ENCODE peak calls at places on chromosome 11, in seven cellular contexts. H, F, K, E, G, D and N are unnamed samples. For H3K9me3, the result is how much of the 10 kb centered on the place peaks cover.

GRCh38 chr11:107139396-107139795 is 121.1 kb upstream of the GUCY1A2 start:
- DNase-seq in F (no peak), D (no peak), G (no peak), H (no peak), K (no peak), E (no peak), N (no peak)

GRCh38 chr11:11010624-11011127 is 152.8 kb upstream of the ZBED5 start:
- DNase-seq in E (peak), F (peak), G (peak), H (no peak), D (peak), K (no peak), N (no peak)

GRCh38 chr11:118046051-118046963 is 30.6 kb upstream of the TMPRSS4 start:
- DNase-seq in H (no peak), E (no peak), F (no peak), K (no peak), D (no peak), G (no peak), N (no peak)

GRCh38 chr11:21258414-21258813 is 589.0 kb downstream of the NELL1 start:
- DNase-seq in H (no peak), G (no peak), K (no peak), D (no peak), E (no peak), F (no peak), N (no peak)

GRCh38 chr11:117870176-117870952 is 6.1 kb downstream of the FXYD6 start:
- DNase-seq in F (no peak), E (no peak), H (peak), D (no peak), K (no peak), G (no peak), N (no peak)

GRCh38 chr11:9250139-9250582 is 15.0 kb downstream of the DENND5A start:
- DNase-seq in F (no peak), G (no peak), D (no peak), K (no peak), H (peak), E (no peak), N (no peak)

GRCh38 chr11:30505603-30506002 is 80.5 kb downstream of the MPPED2 start:
- DNase-seq in E (no peak), G (no peak), K (no peak), F (no peak), H (no peak), D (no peak), N (no peak)

GRCh38 chr11:104126464-104126863 is 37.5 kb downstream of the PDGFD start:
- DNase-seq in F (no peak), H (no peak), E (no peak), K (no peak), G (no peak), D (no peak), N (no peak)

GRCh38 chr11:44522294-44522693 is 43.2 kb upstream of the CD82 start:
- DNase-seq in D (no peak), H (no peak), G (no peak), F (no peak), K (no peak), E (no peak), N (no peak)

GRCh38 chr11:67996622-67997459 is 7.1 kb downstream of the UNC93B1 start:
- DNase-seq in G (peak), F (no peak), H (peak), E (peak), D (peak), K (peak), N (peak)

GRCh38 chr11:131914299-131914902 is 544.0 kb downstream of the NTM start:
- DNase-seq in D (no peak), H (no peak), G (peak), K (no peak), E (no peak), F (no peak), N (no peak)

GRCh38 chr11:934437-934950 is 8.8 kb downstream of the AP2A2 start:
- DNase-seq in D (no peak), E (no peak), K (no peak), H (no peak), G (no peak), F (no peak), N (no peak)

GRCh38 chr11:862028-862703 is 19.5 kb downstream of the TSPAN4 start:
- DNase-seq in H (no peak), E (peak), D (no peak), G (no peak), K (no peak), F (no peak), N (no peak)

DNA sequence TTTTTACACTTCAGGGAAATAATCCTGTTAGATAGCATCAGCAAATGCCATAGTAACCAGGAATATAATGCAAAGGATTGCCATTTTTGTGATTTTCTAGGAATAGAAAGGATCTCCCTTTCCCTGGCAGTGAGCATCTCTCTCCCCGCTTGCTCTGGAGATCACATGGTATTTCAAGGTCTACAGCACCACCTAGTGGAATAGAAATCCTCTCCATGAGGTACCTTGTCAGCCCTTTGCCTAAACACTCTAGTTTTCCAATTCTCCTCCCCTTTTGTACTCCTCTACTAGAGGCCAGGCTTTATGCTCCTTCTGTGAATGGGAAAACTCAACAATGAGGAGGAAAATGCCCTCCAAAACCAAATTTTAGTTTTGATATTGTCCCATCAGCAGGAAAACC is 78.4 kb downstream of the XRRA1 start:
- DNase-seq in G (peak), F (peak), E (no peak), K (no peak), D (no peak), H (no peak), N (no peak)
- H3K9me3 ChIP-seq in G (under half), F (under half), E (under half), K (under half), D (half or more), H (half or more), N (under half)

DNA sequence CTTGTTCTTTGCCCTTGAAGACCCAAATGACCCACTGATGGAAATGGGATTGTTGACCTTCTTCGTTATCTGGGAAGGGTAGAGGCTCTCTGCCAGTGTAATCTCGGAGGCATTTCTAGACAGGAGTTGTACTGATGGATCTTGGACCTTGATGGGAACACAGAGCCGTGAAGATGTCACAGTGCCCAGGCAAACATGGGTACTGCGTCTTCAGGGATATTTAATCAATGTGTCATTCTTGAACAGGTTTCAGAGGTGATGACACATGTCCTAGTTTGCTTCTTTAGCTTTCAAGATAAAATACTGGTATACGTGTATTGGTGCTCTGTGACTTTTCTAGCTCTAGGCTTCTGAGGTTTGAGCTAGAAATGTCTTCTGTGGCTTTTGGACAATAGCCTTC is 6.2 kb downstream of the LDLRAD3 start:
- DNase-seq in E (no peak), H (no peak), K (no peak), G (peak), D (no peak), F (no peak), N (no peak)
- H3K27ac ChIP-seq in E (no peak), H (no peak), K (no peak), G (peak), D (no peak), F (no peak), N (no peak)

GRCh38 chr11:69437876-69438205 is 43.6 kb upstream of the LINC01488 start:
- DNase-seq in E (no peak), G (no peak), K (no peak), H (no peak), F (no peak), D (no peak), N (no peak)

GRCh38 chr11:69436041-69436982 is 45.2 kb upstream of the LINC01488 start:
- DNase-seq in K (peak), G (no peak), F (no peak), E (no peak), D (no peak), H (no peak), N (no peak)

GRCh38 chr11:69438286-69438920 is 43.1 kb upstream of the LINC01488 start:
- DNase-seq in K (no peak), H (no peak), D (no peak), G (no peak), F (no peak), E (no peak), N (no peak)

GRCh38 chr11:69435161-69435990 is 46.1 kb upstream of the LINC01488 start:
- DNase-seq in D (no peak), H (no peak), K (peak), F (no peak), G (no peak), E (no peak), N (no peak)

GRCh38 chr11:69437001-69437875 is 44.2 kb upstream of the LINC01488 start:
- DNase-seq in F (peak), D (no peak), G (peak), H (no peak), K (peak), E (no peak), N (no peak)
- TF ChIP-seq CTCF in F (no peak), D (no peak), G (no peak), H (no peak), K (no peak), E (no peak), N (no peak)

GRCh38 chr11:60378359-60378758 is at the start of gene MS4A7:
- DNase-seq in G (peak), H (peak), F (no peak), E (no peak), D (peak), K (no peak), N (no peak)
- H3K9me3 ChIP-seq in G (under half), H (under half), F (under half), E (under half), D (under half), K (under half), N (under half)

GRCh38 chr11:19739872-19740271 is 27.2 kb downstream of the NAV2 start:
- DNase-seq in E (no peak), H (no peak), F (no peak), D (no peak), G (no peak), K (no peak), N (no peak)

GRCh38 chr11:19743622-19744021 is 31.0 kb downstream of the NAV2 start:
- DNase-seq in F (no peak), H (no peak), K (no peak), G (no peak), D (no peak), E (no peak), N (no peak)

GRCh38 chr11:19744130-19744529 is 31.5 kb downstream of the NAV2 start:
- DNase-seq in G (no peak), D (no peak), F (no peak), H (no peak), K (no peak), E (no peak), N (no peak)

GRCh38 chr11:19740586-19740985 is 27.9 kb downstream of the NAV2 start:
- DNase-seq in F (no peak), G (no peak), K (no peak), D (no peak), H (no peak), E (no peak), N (no peak)

DNA sequence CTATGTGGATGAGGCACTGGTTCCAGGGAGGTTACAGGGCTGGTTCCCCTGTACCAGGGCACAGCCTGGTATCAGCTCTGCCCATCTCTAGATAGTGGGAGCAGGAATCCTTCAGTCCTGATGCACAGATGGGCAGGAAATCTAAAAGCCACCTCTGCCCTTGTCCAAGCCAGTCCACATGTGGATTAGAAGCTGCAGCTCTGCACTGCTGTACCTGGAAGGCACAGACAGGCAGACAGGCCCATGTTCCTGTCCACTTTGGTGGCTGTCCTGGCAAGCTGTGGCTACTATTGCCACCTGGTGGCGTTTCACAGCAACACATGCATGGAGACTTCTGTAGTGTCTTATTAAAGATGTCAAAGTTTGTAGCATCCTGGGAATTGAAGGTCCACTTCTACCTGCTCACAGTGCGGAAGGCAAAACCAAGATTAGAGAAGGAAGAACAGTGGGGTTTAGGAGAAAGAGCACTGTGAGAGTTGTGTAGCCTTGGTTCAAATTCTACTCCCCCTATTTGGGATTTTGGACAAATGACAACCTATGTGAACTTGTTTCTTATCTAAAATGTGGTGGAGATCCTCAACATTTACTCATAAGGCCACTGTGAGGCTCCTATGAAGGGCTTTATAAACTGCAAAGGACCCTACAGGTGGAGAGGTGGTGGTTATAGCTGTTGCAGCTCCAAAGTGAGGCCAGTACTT is 30.1 kb downstream of the NAV2 start:
- DNase-seq in F (peak), H (peak), D (peak), K (peak), E (peak), G (peak), N (peak)
- H3K27ac ChIP-seq in F (no peak), H (no peak), D (no peak), K (no peak), E (no peak), G (no peak), N (no peak)

GRCh38 chr11:115360186-115360824 is 143.9 kb downstream of the CADM1 start:
- DNase-seq in F (no peak), G (no peak), E (no peak), K (no peak), D (no peak), H (no peak), N (no peak)
- TF ChIP-seq CTCF in F (no peak), G (no peak), E (no peak), K (no peak), D (no peak), H (no peak), N (no peak)

DNA sequence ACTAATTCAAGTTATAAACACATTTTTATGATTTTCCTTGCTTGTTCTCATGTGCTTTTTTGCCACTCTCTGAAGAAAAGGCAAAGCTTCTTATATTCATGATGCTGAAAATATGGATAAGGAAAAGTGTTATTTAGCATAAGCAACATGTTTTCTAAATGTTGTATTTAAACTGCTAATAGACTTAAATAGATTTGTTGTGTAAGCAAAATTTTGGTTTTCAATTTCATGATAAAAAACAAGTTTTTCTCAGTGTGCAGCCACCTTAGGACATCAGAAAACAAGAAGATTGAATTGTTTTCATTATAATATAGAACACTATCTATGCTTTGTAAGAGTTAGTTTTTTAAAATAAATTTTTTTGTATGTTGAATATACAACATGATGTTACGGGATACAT is 2.3 kb downstream of the OR4A16 start:
- DNase-seq in F (no peak), G (no peak), E (no peak), K (no peak), H (no peak), D (no peak), N (no peak)
- H3K9me3 ChIP-seq in F (under half), G (under half), E (under half), K (under half), H (under half), D (under half), N (under half)

DNA sequence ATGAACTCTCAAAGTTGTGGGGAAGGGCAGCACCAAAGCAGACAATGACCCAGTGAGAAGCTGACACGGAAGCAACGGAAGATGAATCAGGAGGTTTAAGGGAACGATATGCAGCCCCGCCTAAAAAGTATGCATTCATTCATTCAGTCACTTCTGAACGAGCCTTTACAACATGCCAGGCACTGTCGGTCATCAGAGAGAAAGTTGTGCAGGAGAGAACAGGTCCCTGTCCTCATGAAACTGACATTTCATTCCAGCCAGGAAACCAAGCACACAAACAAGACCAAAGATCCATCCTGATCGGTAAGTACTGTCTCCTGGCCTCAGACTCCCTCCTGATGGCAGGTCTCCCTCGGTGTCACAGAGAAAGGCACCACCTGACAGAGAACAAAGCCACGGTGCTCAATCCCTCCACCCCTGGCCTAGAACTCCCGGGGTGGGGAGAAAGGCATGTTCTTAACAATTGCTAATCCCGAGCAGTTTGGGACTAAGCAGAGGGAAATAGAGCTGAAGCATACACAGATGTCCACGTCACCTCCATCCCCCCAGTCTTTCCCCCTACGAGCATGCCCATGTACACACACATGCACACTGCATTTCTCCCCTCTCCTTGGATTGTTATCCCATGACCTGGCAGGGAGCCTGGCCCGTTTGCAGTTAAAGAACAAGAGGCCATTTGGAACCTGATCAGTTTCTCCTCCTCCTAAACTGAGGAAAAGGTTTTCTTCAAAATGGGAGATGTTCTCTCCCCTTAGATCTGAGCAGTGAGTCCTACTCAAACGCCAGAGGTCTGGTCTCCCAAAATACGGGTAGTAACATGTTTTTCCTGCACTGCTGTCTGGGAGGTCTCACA is 49.4 kb downstream of the LRFN4 start:
- DNase-seq in E (no peak), G (peak), K (no peak), D (no peak), H (no peak), F (no peak), N (no peak)
- H3K27ac ChIP-seq in E (no peak), G (peak), K (peak), D (no peak), H (no peak), F (peak), N (no peak)

GRCh38 chr11:125429174-125429707 is 66.8 kb downstream of the FEZ1 start:
- DNase-seq in K (no peak), E (peak), G (peak), H (peak), D (peak), F (peak), N (no peak)

GRCh38 chr11:125431009-125431408 is 65.1 kb downstream of the FEZ1 start:
- DNase-seq in D (no peak), E (no peak), F (no peak), H (no peak), K (no peak), G (no peak), N (no peak)

GRCh38 chr11:125426818-125427528 is 69.1 kb downstream of the FEZ1 start:
- DNase-seq in E (no peak), D (no peak), G (no peak), H (no peak), K (no peak), F (no peak), N (no peak)

GRCh38 chr11:125429807-125430678 is 66.0 kb downstream of the FEZ1 start:
- DNase-seq in H (no peak), F (no peak), K (no peak), D (no peak), E (no peak), G (no peak), N (no peak)

DNA sequence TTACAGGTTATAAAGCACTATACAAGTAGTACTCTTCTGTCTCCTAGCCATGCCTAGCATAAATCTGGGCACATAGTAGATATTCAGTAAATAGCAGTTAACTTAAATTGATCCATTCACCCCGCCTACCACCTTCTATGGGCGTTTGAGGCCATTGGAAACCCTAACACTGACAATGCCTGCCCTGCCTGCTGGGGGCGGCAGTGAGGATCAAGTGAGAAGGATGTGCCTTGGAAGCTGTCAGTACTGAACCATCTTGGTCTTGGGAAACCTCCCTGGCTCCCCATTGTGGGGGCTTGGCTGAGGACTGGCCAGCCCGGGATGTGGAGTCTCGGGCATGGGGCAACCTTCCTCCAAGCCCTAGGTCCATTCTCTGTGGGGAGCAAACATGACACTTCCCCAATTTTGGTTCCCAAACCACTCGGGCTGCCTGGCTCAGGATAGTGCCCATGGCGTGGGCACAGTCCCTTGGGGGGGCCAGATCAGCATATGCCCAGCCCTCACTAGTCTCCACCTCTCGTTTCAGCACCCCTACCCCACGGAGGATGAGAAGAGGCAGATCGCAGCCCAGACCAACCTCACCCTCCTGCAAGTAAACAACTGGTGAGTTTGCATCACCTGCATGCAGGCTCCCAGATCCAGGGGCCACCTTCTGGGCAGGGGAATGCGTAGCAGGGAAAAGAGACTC is 67.4 kb downstream of the FEZ1 start:
- DNase-seq in K (no peak), H (no peak), F (no peak), G (peak), E (no peak), D (no peak), N (no peak)
- TF ChIP-seq CTCF in K (no peak), H (peak), F (no peak), G (peak), E (no peak), D (no peak), N (no peak)